ENCODE peak calls at places on chromosome 4, in eight cellular contexts. S is activated naive CD4-positive, alpha-beta T cell; P is mesenteric fat pad; E is T1000; Y is GM10248; O is lower leg skin; X is GM04504; V is transverse colon. T is an unnamed sample.

GRCh38 chr4:106353786-106354185 is 14.8 kb downstream of the GIMD1 start:
- DNase-seq in Y (no peak), E (no peak), X (no peak), V (no peak), O (no peak), S (no peak), P (no peak), T (no peak)

GRCh38 chr4:4794421-4794820 is 65.0 kb upstream of the MSX1 start:
- DNase-seq in P (no peak), Y (no peak), S (no peak), O (no peak), X (no peak), E (no peak), V (no peak), T (no peak)

GRCh38 chr4:168098257-168098717 is 6.0 kb downstream of the ANXA10 start:
- DNase-seq in O (no peak), X (no peak), Y (no peak), S (no peak), V (no peak), P (no peak), E (no peak), T (no peak)

GRCh38 chr4:71187399-71188196 is 151.2 kb upstream of the SLC4A4 start:
- DNase-seq in X (no peak), P (no peak), E (no peak), Y (peak; percentile 26), S (no peak), O (no peak), V (peak; percentile 56), T (peak; percentile 50)

GRCh38 chr4:169342906-169343560 is 72.3 kb upstream of the SH3RF1 start:
- DNase-seq in E (no peak), S (no peak), Y (no peak), O (no peak), X (no peak), P (no peak), V (no peak), T (no peak)

GRCh38 chr4:138736362-138736761 is 279.2 kb upstream of the NOCT start:
- DNase-seq in X (no peak), E (no peak), Y (no peak), P (no peak), O (no peak), S (no peak), V (no peak), T (no peak)

GRCh38 chr4:66564901-66565648 is 894.8 kb upstream of the EPHA5 start:
- DNase-seq in V (no peak), Y (no peak), P (no peak), O (no peak), X (no peak), E (peak; percentile 35), S (no peak), T (no peak)

GRCh38 chr4:55910140-55910539 is 38.6 kb upstream of the CEP135 start:
- DNase-seq in X (no peak), V (no peak), P (no peak), S (no peak), Y (no peak), E (no peak), O (no peak), T (no peak)

GRCh38 chr4:99180367-99181169 is 36.5 kb upstream of the ADH4 start:
- DNase-seq in Y (no peak), E (no peak), O (no peak), V (no peak), P (no peak), X (peak; percentile 47), S (no peak), T (no peak)

GRCh38 chr4:154738426-154738825 is 5.4 kb upstream of the LRAT start:
- DNase-seq in V (no peak), Y (no peak), S (no peak), X (no peak), P (no peak), O (no peak), E (no peak), T (no peak)

GRCh38 chr4:38675167-38676121 is 11.4 kb downstream of the KLF3 start:
- DNase-seq in X (peak; percentile 54), E (peak; percentile 77), O (peak; percentile 90), Y (peak; percentile 67), S (peak; percentile 69), V (peak; percentile 90), P (no peak), T (peak; percentile 74)

GRCh38 chr4:24024597-24024996 is 134.8 kb upstream of the PPARGC1A start:
- DNase-seq in E (no peak), O (no peak), V (no peak), Y (no peak), X (no peak), P (no peak), S (no peak), T (no peak)

GRCh38 chr4:64784125-64784524 is 374.9 kb upstream of the TECRL start:
- DNase-seq in X (peak; percentile 3), P (no peak), E (no peak), O (no peak), S (no peak), Y (no peak), V (no peak), T (no peak)

GRCh38 chr4:54909964-54910363 is 215.4 kb downstream of the KDR start:
- DNase-seq in X (no peak), E (no peak), Y (no peak), V (no peak), P (no peak), O (no peak), S (no peak), T (no peak)

GRCh38 chr4:184168406-184169019 is 49.2 kb downstream of the ENPP6 start:
- DNase-seq in V (peak; percentile 69), O (peak; percentile 44), S (peak; percentile 43), E (no peak), P (no peak), X (peak; percentile 26), Y (peak; percentile 88), T (peak; percentile 72)

GRCh38 chr4:165872443-165873297 is at the start of gene TLL1:
- DNase-seq in Y (peak; percentile 7), P (no peak), X (no peak), V (no peak), E (no peak), O (peak; percentile 20), S (no peak), T (no peak)

GRCh38 chr4:8855781-8856245 is 15.8 kb downstream of the HMX1 start:
- DNase-seq in V (no peak), S (no peak), X (no peak), P (no peak), O (no peak), E (no peak), Y (no peak), T (no peak)

GRCh38 chr4:72390409-72390808 is 178.6 kb downstream of the ADAMTS3 start:
- DNase-seq in P (no peak), O (no peak), V (no peak), Y (no peak), S (no peak), E (no peak), X (no peak), T (no peak)

T was measured in left colon.